ENCODE peak calls at places on chromosomes 2 and 18, in eight cellular contexts. Q is A549; W is cardiac fibroblast; O is CD4-positive, alpha-beta T cell; X is activated T-cell treated with anti-CD3 and anti-CD28 coated beads, Interleukin-2, amount 50 U/mL, for 72 hours; G is stimulated activated CD8-positive, alpha-beta memory T cell treated with anti-CD3 and anti-CD28 coated beads, Interleukin-15, amount 100 ng/mL, for 1 hour; E is SHP77 treated with DMSO at 0.1 percent for 48 hours; I is EL. R is an unnamed sample.

GRCh38 chr2:64770781-64771334 is 117.1 kb upstream of the SERTAD2 start:
- DNase-seq in Q (no peak), W (peak), O (no peak), X (no peak), G (no peak), E (peak), I (peak), R (no peak)

GRCh38 chr2:19312949-19313348 is 45.5 kb downstream of the OSR1 start:
- DNase-seq in Q (peak), W (peak), O (no peak), X (no peak), G (no peak), E (no peak), I (peak), R (no peak)

GRCh38 chr18:34990571-34990970 is 50.6 kb upstream of the MAPRE2 start:
- DNase-seq in Q (no peak), W (peak), O (no peak), X (no peak), G (no peak), E (no peak), I (peak), R (no peak)

GRCh38 chr2:192236136-192236535 is 41.4 kb upstream of the TMEFF2 start:
- DNase-seq in Q (no peak), W (peak), O (no peak), X (no peak), G (no peak), E (no peak), I (peak), R (no peak)

GRCh38 chr18:76448262-76449109 is 46.6 kb downstream of the ZNF516 start:
- DNase-seq in Q (no peak), W (no peak), O (no peak), X (no peak), G (no peak), E (no peak), I (no peak), R (no peak)

GRCh38 chr2:181307203-181307991 is 149.8 kb upstream of the ITGA4 start:
- DNase-seq in Q (no peak), W (no peak), O (no peak), X (no peak), G (no peak), E (no peak), I (no peak), R (no peak)

GRCh38 chr18:1018211-1018651 is 113.6 kb downstream of the ADCYAP1 start:
- DNase-seq in Q (no peak), W (peak), O (no peak), X (no peak), G (no peak), E (peak), I (peak), R (no peak)

GRCh38 chr2:45541450-45541849 is 69.6 kb downstream of the SRBD1 start:
- DNase-seq in Q (no peak), W (no peak), O (no peak), X (no peak), G (no peak), E (no peak), I (no peak), R (no peak)

GRCh38 chr2:135664623-135665068 is 77.0 kb upstream of the UBXN4 start:
- DNase-seq in Q (no peak), W (peak), O (no peak), X (no peak), G (no peak), E (no peak), I (peak), R (no peak)

GRCh38 chr18:7084080-7084765 is 33.4 kb downstream of the LAMA1 start:
- DNase-seq in Q (peak), W (peak), O (no peak), X (no peak), G (no peak), E (no peak), I (peak), R (no peak)

GRCh38 chr2:165371356-165371755 is 98.1 kb upstream of the CSRNP3 start:
- DNase-seq in Q (no peak), W (no peak), O (no peak), X (no peak), G (no peak), E (peak), I (no peak), R (no peak)

GRCh38 chr2:140801311-140801710 is 1329.5 kb downstream of the LRP1B start:
- DNase-seq in Q (no peak), W (no peak), O (no peak), X (no peak), G (no peak), E (no peak), I (no peak), R (no peak)

GRCh38 chr2:69340101-69340775 is 46.8 kb downstream of the GFPT1 start:
- DNase-seq in Q (no peak), W (peak), O (no peak), X (no peak), G (no peak), E (no peak), I (peak), R (no peak)

GRCh38 chr2:134715932-134716643 is 2.7 kb downstream of the TMEM163 start:
- DNase-seq in Q (no peak), W (no peak), O (no peak), X (no peak), G (no peak), E (no peak), I (no peak), R (no peak)

GRCh38 chr2:5540856-5541255 is 151.3 kb upstream of the SOX11 start:
- DNase-seq in Q (no peak), W (no peak), O (no peak), X (no peak), G (no peak), E (no peak), I (no peak), R (no peak)